ENCODE peak calls at places on chromosomes 13 and 19, in nine cellular contexts. H is heart left ventricle, D is PC-9, V is heart right ventricle, Q is lower lobe of right lung, Z is endodermal cell, Y is ovary, C is MG63, B is stomach. U is an unnamed sample.

GRCh38 chr19:35585844-35586243 is at the start of gene PMIS2:
- DNase-seq in H (no peak), D (no peak), V (no peak), Q (no peak), Z (peak; percentile 78), Y (no peak), C (peak; percentile 32), B (no peak), U (no peak)

GRCh38 chr13:24870380-24870760 is 106.4 kb downstream of the RNF17 start:
- DNase-seq in H (no peak), D (no peak), V (no peak), Q (no peak), Z (no peak), Y (no peak), C (no peak), B (no peak), U (no peak)

GRCh38 chr13:30346789-30347167 is 39.4 kb upstream of the KATNAL1 start:
- DNase-seq in H (no peak), D (no peak), V (no peak), Q (no peak), Z (no peak), Y (no peak), C (no peak), B (no peak), U (no peak)

GRCh38 chr19:38544569-38545315 is 73.0 kb downstream of the MAP4K1 start:
- DNase-seq in H (no peak), D (no peak), V (no peak), Q (peak; percentile 12), Z (no peak), Y (no peak), C (no peak), B (no peak), U (no peak)

GRCh38 chr13:19345916-19346422 is 164.3 kb upstream of the TUBA3C start:
- DNase-seq in H (no peak), D (no peak), V (no peak), Q (no peak), Z (no peak), Y (no peak), C (no peak), B (no peak), U (no peak)

GRCh38 chr13:79724348-79725103 is 243.6 kb downstream of the NDFIP2 start:
- DNase-seq in H (no peak), D (peak; percentile 6), V (no peak), Q (no peak), Z (no peak), Y (no peak), C (no peak), B (no peak), U (peak; percentile 57)

GRCh38 chr19:49976496-49976895 is 15.5 kb upstream of the SIGLEC11 start:
- DNase-seq in H (no peak), D (no peak), V (no peak), Q (peak; percentile 31), Z (no peak), Y (no peak), C (no peak), B (no peak), U (no peak)

GRCh38 chr13:40060318-40061007 is 405.0 kb downstream of the COG6 start:
- DNase-seq in H (no peak), D (no peak), V (no peak), Q (no peak), Z (no peak), Y (peak; percentile 83), C (peak; percentile 94), B (peak; percentile 31), U (peak; percentile 93)

GRCh38 chr19:35328851-35329285 is at the start of gene CD22:
- DNase-seq in H (no peak), D (no peak), V (no peak), Q (no peak), Z (no peak), Y (no peak), C (no peak), B (no peak), U (no peak)

GRCh38 chr13:25752957-25753540 is 298.8 kb downstream of the SHISA2 start:
- DNase-seq in H (peak; percentile 48), D (no peak), V (peak; percentile 50), Q (no peak), Z (no peak), Y (no peak), C (peak; percentile 91), B (peak; percentile 67), U (peak; percentile 94)

GRCh38 chr13:77732287-77732686 is 34.8 kb downstream of the SLAIN1 start:
- DNase-seq in H (no peak), D (no peak), V (no peak), Q (no peak), Z (no peak), Y (no peak), C (no peak), B (no peak), U (no peak)

GRCh38 chr13:21338651-21339278 is 120.3 kb downstream of the ZDHHC20 start:
- DNase-seq in H (no peak), D (no peak), V (no peak), Q (no peak), Z (peak; percentile 76), Y (no peak), C (no peak), B (no peak), U (no peak)

GRCh38 chr13:99045396-99045795 is 67.5 kb upstream of the DOCK9 start:
- DNase-seq in H (no peak), D (no peak), V (no peak), Q (no peak), Z (no peak), Y (no peak), C (no peak), B (no peak), U (peak; percentile 61)

GRCh38 chr19:31500921-31501320 is 151.7 kb upstream of the TSHZ3 start:
- DNase-seq in H (no peak), D (no peak), V (no peak), Q (no peak), Z (no peak), Y (no peak), C (no peak), B (no peak), U (no peak)

GRCh38 chr19:16416996-16417395 is 54.8 kb downstream of the EPS15L1 start:
- DNase-seq in H (no peak), D (no peak), V (no peak), Q (no peak), Z (no peak), Y (no peak), C (no peak), B (no peak), U (no peak)
- H3K36me3 ChIP-seq in H (no peaks in the 10 kb centered on the region), D (peaks cover 4% of the 10 kb centered on the region), V (peaks cover 90% of the 10 kb centered on the region), Q (peaks cover 87% of the 10 kb centered on the region), Z (peaks cover 74% of the 10 kb centered on the region), Y (no peaks in the 10 kb centered on the region), C (peaks cover 67% of the 10 kb centered on the region), B (peaks cover 63% of the 10 kb centered on the region), U (peaks cover 19% of the 10 kb centered on the region)

GRCh38 chr19:1018393-1018792 is 2.5 kb downstream of the TMEM259 start:
- DNase-seq in H (no peak), D (no peak), V (no peak), Q (no peak), Z (no peak), Y (no peak), C (no peak), B (no peak), U (no peak)

GRCh38 chr19:1015782-1016646 is 4.9 kb downstream of the TMEM259 start:
- DNase-seq in H (no peak), D (no peak), V (no peak), Q (no peak), Z (no peak), Y (no peak), C (no peak), B (no peak), U (no peak)

GRCh38 chr19:1017906-1018305 is 3.0 kb downstream of the TMEM259 start:
- DNase-seq in H (no peak), D (no peak), V (no peak), Q (no peak), Z (no peak), Y (no peak), C (no peak), B (no peak), U (no peak)

GRCh38 chr19:1016647-1017114 is 4.2 kb downstream of the TMEM259 start:
- DNase-seq in H (no peak), D (no peak), V (no peak), Q (no peak), Z (no peak), Y (no peak), C (no peak), B (no peak), U (peak; percentile 76)

DNA sequence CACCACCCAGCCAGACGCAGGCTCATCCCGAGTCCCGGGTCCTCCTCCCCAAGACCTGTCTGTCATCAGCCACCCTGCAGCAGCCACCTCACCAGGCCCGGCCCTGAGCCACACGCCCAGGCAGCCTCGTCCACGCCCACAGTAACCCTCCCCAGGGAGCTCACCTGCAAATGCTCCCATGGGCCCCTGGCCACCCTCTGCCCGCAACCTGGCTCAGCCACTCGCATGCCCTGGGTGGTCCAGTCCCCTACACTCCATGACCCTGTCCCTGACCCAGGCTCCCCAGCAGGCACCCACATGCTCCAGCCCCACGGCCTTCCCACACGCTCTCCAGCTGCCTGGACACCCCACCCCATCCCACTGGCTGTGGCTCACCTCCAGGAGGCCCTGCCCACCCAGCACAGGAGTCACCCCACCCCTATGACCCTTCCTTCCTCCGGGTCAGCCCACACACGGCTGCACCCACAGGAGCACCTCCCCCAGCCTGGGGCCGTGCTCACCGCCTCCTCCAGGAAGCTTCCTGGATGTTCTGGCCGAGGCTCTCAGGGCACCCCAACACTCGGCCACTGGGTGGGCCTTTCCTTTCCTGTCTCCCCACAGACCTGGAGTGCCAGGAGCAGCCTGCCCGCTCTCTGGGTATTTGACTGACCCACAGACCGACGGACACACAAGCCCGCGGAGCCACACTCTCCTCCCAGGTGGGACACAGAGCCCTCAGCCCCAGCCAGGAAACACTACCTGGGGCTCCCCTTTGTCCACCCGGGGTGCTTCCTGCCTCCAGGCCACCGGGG is 3.6 kb downstream of the TMEM259 start:
- DNase-seq in H (no peak), D (peak; percentile 81), V (no peak), Q (no peak), Z (no peak), Y (no peak), C (no peak), B (peak; percentile 62), U (no peak)
- H3K36me3 ChIP-seq in H (peaks cover 2% of the 10 kb centered on the region), D (no peaks in the 10 kb centered on the region), V (peaks cover 21% of the 10 kb centered on the region), Q (peaks cover 22% of the 10 kb centered on the region), Z (peaks cover 17% of the 10 kb centered on the region), Y (no peaks in the 10 kb centered on the region), C (peaks cover 9% of the 10 kb centered on the region), B (peaks cover 15% of the 10 kb centered on the region), U (no peaks in the 10 kb centered on the region)

DNA sequence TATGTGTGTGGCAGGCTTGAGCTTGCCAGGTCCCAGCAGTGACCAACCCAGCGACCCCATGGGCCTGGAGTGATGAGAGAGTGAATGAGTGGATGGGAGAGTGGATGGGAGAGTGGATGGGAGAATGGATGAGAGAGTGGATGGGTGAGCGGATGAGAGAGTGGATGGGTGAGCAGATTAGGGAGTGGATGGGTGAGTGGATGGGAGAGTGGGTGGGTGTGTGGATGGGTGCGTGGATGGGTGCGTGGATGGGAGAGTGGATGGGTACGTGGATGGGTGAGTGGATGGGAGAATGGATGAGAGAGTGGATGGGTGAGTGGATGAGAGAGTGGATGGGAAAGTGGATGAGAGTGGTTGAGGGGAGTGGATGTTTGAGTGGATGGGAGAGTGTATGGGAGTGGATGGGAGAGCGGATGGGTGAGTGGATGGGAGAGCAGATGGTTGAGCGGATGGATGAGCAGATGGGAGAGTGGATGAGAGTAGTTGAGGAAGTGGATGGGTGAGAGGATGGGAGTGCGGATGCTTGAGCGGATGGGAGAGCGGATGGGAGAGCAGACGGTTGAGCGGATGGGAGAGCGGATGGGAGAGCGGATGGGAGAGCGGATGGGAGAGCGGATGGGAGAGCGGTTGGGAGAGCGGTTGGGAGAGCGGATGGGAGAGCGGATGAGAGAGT is 10.3 kb upstream of the TEKTIP1 start:
- DNase-seq in H (no peak), D (no peak), V (no peak), Q (no peak), Z (no peak), Y (no peak), C (no peak), B (no peak), U (no peak)
- H3K36me3 ChIP-seq in H (no peaks in the 10 kb centered on the region), D (no peaks in the 10 kb centered on the region), V (peaks cover 72% of the 10 kb centered on the region), Q (peaks cover 76% of the 10 kb centered on the region), Z (peaks cover 30% of the 10 kb centered on the region), Y (no peaks in the 10 kb centered on the region), C (peaks cover 3% of the 10 kb centered on the region), B (peaks cover 74% of the 10 kb centered on the region), U (peaks cover 4% of the 10 kb centered on the region)

GRCh38 chr19:6416658-6417405 is 7.8 kb downstream of the KHSRP start:
- DNase-seq in H (no peak), D (no peak), V (no peak), Q (no peak), Z (no peak), Y (no peak), C (no peak), B (no peak), U (no peak)
- H3K36me3 ChIP-seq in H (no peaks in the 10 kb centered on the region), D (no peaks in the 10 kb centered on the region), V (peaks cover 72% of the 10 kb centered on the region), Q (peaks cover 88% of the 10 kb centered on the region), Z (peaks cover 88% of the 10 kb centered on the region), Y (no peaks in the 10 kb centered on the region), C (peaks cover 35% of the 10 kb centered on the region), B (peaks cover 78% of the 10 kb centered on the region), U (peaks cover 20% of the 10 kb centered on the region)

U was measured in astrocyte.